ENCODE peak calls at places on chromosomes 3 and 15, in eight cellular contexts. K is IMR-90, Y is HCT116, Z is transverse colon, F is body of pancreas, N is right lobe of liver, L is spleen, G is ovary. P is an unnamed sample.

GRCh38 chr3:161576733-161577510 is 80.3 kb downstream of the OTOL1 start:
- DNase-seq in K (no peak), Y (no peak), Z (no peak), F (no peak), N (no peak), L (no peak), G (no peak), P (no peak)

GRCh38 chr3:151976211-151977050 is 103.0 kb downstream of the SUCNR1 start:
- DNase-seq in K (peak), Y (peak), Z (no peak), F (no peak), N (no peak), L (no peak), G (no peak), P (peak)

GRCh38 chr3:11648735-11649134 is 5.0 kb upstream of the VGLL4 start:
- DNase-seq in K (no peak), Y (no peak), Z (no peak), F (no peak), N (no peak), L (no peak), G (no peak), P (no peak)

GRCh38 chr3:111890051-111890580 is 31.1 kb downstream of the PHLDB2 start:
- DNase-seq in K (no peak), Y (no peak), Z (no peak), F (no peak), N (no peak), L (no peak), G (no peak), P (no peak)

GRCh38 chr3:49012441-49013017 is 5.3 kb downstream of the WDR6 start:
- DNase-seq in K (no peak), Y (no peak), Z (no peak), F (peak), N (no peak), L (no peak), G (peak), P (no peak)

GRCh38 chr3:128726691-128727031 is 678 bp downstream of the RAB7A start:
- DNase-seq in K (peak), Y (no peak), Z (peak), F (peak), N (peak), L (peak), G (peak), P (no peak)

GRCh38 chr3:48411041-48411588 is 18.8 kb downstream of the PLXNB1 start:
- DNase-seq in K (no peak), Y (no peak), Z (no peak), F (peak), N (no peak), L (peak), G (peak), P (no peak)

GRCh38 chr15:85583404-85584390 is 203.3 kb downstream of the AKAP13 start:
- DNase-seq in K (peak), Y (peak), Z (peak), F (no peak), N (no peak), L (no peak), G (no peak), P (no peak)

GRCh38 chr15:63048986-63049665 is 6.6 kb downstream of the TPM1 start:
- DNase-seq in K (peak), Y (no peak), Z (peak), F (peak), N (peak), L (peak), G (peak), P (no peak)

GRCh38 chr15:63047792-63048114 is 5.2 kb downstream of the TPM1 start:
- DNase-seq in K (no peak), Y (no peak), Z (no peak), F (no peak), N (no peak), L (no peak), G (no peak), P (no peak)

GRCh38 chr15:63049747-63050439 is 7.3 kb downstream of the TPM1 start:
- DNase-seq in K (no peak), Y (no peak), Z (no peak), F (no peak), N (no peak), L (no peak), G (no peak), P (no peak)

GRCh38 chr15:63046927-63047760 is 4.6 kb downstream of the TPM1 start:
- DNase-seq in K (no peak), Y (no peak), Z (no peak), F (no peak), N (no peak), L (no peak), G (no peak), P (no peak)

GRCh38 chr15:63048115-63048985 is 5.8 kb downstream of the TPM1 start:
- DNase-seq in K (peak), Y (peak), Z (peak), F (peak), N (peak), L (peak), G (peak), P (peak)
- TF ChIP-seq POLR2A in K (peak), Y (no peak), Z (peak), F (peak), N (peak), L (peak), G (peak), P (peak)

GRCh38 chr15:99106417-99107220 is 1.7 kb downstream of the SYNM start:
- DNase-seq in K (peak), Y (no peak), Z (no peak), F (peak), N (no peak), L (peak), G (peak), P (no peak)

GRCh38 chr15:99103279-99103678 is 1.6 kb upstream of the SYNM start:
- DNase-seq in K (no peak), Y (no peak), Z (no peak), F (no peak), N (no peak), L (peak), G (no peak), P (no peak)

GRCh38 chr15:99105516-99106341 is 849 bp downstream of the SYNM start:
- DNase-seq in K (peak), Y (no peak), Z (peak), F (peak), N (no peak), L (peak), G (peak), P (no peak)

GRCh38 chr15:99102332-99103235 is 2.3 kb upstream of the SYNM start:
- DNase-seq in K (no peak), Y (no peak), Z (no peak), F (no peak), N (no peak), L (peak), G (no peak), P (no peak)

GRCh38 chr15:99104788-99105515 is at the start of gene SYNM:
- DNase-seq in K (peak), Y (peak), Z (peak), F (peak), N (peak), L (peak), G (peak), P (peak)
- TF ChIP-seq POLR2A in K (peak), Y (peak), Z (peak), F (peak), N (peak), L (no peak), G (peak), P (peak)

GRCh38 chr15:42681119-42681518 is 55.8 kb downstream of the CDAN1 start:
- DNase-seq in K (no peak), Y (no peak), Z (no peak), F (no peak), N (no peak), L (no peak), G (no peak), P (no peak)

GRCh38 chr15:42675021-42675420 is 61.9 kb downstream of the CDAN1 start:
- DNase-seq in K (no peak), Y (no peak), Z (no peak), F (no peak), N (no peak), L (no peak), G (no peak), P (no peak)

GRCh38 chr15:42674472-42674871 is 62.5 kb downstream of the CDAN1 start:
- DNase-seq in K (no peak), Y (no peak), Z (no peak), F (no peak), N (no peak), L (no peak), G (no peak), P (no peak)

DNA sequence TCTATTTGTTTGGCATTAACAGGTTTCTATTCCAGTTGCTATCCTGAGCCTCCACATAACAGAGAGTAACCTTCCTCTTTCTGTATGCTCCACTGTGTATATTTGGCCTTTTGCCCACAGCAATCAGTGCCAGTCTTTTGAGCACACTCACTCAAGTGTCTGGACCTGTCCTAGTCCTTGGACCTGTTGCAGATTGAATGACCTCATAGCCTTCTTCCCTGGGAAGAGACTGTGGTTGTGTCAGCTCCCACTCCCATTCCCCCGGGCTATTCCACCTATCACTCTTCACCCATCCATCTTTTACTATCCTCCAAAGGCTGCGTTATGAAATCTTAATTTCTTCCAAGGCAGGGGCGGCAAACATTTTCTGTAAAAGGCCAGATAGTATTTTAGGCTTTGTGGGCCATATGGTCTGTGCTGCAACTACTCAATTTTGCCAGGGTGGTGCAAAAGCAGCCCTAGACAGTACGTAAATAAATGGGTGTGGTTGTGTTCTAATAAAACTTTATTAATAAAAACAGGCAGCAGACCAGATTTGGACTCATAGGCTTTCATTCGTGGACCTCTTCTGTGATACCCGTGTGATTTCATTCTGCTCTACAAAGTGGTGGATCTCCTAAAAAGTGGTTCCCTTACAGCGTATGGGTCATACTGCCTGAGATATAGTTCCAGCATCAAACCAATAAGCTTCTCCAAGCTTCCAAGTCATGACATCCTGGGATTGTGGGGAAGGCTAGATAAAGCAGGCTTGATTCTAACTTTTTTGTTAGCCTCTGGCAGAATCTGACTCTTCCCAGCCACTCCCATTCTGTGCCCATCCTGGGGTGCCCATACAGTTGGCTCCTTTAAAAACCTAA is 57.4 kb downstream of the CDAN1 start:
- DNase-seq in K (no peak), Y (no peak), Z (no peak), F (no peak), N (no peak), L (no peak), G (no peak), P (no peak)
- TF ChIP-seq POLR2A in K (no peak), Y (no peak), Z (no peak), F (no peak), N (no peak), L (no peak), G (no peak), P (no peak)

DNA sequence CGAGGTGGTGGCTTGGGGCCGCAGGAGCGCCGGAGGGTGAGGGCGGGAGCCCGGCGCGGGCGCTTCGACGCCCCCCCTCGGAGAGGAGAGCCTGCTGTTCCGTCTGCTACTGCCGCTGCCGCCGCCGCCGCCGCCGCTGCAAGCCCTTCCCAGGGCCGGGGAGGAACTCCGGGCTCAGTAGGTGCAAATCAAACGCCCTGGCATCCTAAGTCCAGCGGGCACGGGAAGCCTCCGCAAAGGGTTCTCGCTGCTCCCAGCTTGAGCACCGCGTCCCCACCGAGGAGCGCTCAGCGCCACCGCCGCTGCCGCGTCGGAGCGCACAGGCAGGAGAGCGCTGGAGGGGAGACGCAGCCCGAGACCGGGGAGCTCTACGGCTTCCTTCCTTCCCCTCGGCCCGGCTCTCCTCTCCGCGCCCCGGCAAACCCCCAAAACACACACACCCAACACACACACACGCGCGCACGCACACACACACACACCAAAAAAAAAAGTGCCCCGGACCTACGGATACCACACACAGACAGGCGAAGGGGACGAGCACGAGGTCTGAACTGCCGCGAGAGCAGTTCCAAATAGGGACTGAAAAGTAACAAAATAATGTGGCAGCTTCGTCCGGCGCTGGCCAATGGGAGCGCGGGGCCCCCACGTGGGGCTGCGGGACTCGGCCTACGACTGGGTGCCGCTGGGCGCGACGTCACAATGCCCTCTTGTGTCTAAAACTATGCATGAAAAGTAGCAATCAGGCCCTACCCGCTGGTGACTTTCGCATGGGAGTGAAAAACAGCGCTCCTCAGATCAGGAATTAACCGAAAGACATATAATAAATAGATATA is at the start of gene TLE3:
- DNase-seq in K (peak), Y (peak), Z (peak), F (peak), N (peak), L (peak), G (peak), P (peak)
- TF ChIP-seq POLR2A in K (peak), Y (peak), Z (peak), F (peak), N (peak), L (peak), G (peak), P (peak)

GRCh38 chr3:58009749-58010535 is 1.7 kb downstream of the FLNB start:
- DNase-seq in K (no peak), Y (no peak), Z (peak), F (peak), N (peak), L (no peak), G (no peak), P (no peak)
- TF ChIP-seq POLR2A in K (no peak), Y (no peak), Z (peak), F (no peak), N (no peak), L (no peak), G (no peak), P (no peak)

DNA sequence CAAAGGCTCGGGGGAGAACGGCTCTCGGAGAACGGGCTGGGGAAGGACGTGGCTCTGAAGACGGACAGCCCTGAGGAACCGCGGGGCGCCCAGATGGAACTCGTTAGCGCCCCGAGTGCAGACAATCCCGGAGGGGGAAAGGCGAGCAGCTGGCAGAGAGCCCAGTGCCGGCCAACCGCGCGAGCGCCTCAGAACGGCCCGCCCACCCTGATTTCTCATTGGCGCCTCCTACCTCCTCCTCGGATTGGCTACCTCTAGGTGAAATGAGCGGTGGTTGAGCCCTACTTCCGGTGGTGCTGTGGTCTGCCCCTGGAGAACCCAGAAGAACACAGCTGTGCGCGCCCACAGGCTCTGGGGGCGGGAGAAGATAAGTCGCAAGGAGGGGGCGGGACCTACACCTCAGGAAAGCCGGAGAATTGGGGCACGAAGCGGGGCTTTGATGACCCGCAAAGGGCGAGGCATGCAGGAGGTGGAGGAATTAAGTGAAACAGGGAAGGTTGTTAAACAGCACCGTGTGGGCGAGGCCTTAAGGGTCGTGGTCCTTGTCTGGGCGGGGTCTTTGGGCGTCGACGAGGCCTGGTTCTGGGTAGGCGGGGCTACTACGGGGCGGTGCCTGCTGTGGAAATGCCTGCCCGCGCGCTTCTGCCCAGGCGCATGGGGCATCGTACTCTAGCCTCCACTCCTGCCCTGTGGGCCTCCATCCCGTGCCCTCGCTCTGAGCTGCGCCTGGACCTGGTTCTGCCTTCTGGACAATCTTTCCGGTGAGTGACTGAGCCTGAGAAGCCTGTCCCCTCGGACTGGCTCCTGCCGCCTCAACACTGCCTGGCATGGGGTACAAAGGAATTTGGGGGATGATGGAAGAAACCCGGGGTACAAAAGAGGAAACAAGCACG is at the start of gene OGG1:
- DNase-seq in K (peak), Y (peak), Z (peak), F (peak), N (peak), L (peak), G (peak), P (peak)
- TF ChIP-seq POLR2A in K (peak), Y (peak), Z (peak), F (peak), N (peak), L (peak), G (peak), P (peak)

GRCh38 chr15:100713163-100713867 is 110.9 kb downstream of the ASB7 start:
- DNase-seq in K (peak), Y (peak), Z (peak), F (peak), N (no peak), L (peak), G (no peak), P (peak)

GRCh38 chr15:100710744-100711478 is 108.5 kb downstream of the ASB7 start:
- DNase-seq in K (no peak), Y (no peak), Z (no peak), F (peak), N (no peak), L (no peak), G (no peak), P (no peak)

GRCh38 chr15:100711479-100712130 is 109.2 kb downstream of the ASB7 start:
- DNase-seq in K (peak), Y (no peak), Z (no peak), F (no peak), N (no peak), L (peak), G (no peak), P (no peak)

GRCh38 chr15:100714034-100714748 is 111.8 kb downstream of the ASB7 start:
- DNase-seq in K (no peak), Y (no peak), Z (no peak), F (no peak), N (no peak), L (peak), G (no peak), P (no peak)

DNA sequence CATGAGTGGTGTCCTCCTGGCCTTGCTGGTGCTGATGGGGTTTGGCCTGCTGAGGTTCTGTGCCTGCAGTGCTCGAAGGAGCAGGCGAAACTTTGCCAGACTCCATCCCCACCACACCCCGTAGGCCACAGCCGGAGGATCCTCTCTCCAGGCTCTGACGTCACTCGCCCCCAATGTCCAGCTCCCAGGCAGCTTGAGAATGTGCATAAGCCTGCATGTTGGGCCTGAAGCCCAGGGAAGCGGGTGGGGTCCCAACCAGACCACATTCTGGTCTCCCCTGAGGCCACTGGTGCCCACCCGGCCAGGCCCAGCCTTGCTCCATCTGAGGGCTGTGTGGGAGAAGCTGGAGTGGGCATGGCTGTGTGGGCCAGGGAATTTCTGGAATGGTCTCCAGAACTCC is 109.8 kb downstream of the ASB7 start:
- DNase-seq in K (peak), Y (no peak), Z (peak), F (peak), N (no peak), L (peak), G (peak), P (no peak)
- TF ChIP-seq POLR2A in K (no peak), Y (no peak), Z (no peak), F (no peak), N (no peak), L (no peak), G (no peak), P (no peak)

GRCh38 chr3:196739671-196740475 is at the start of gene PAK2:
- DNase-seq in K (peak), Y (peak), Z (peak), F (peak), N (peak), L (peak), G (peak), P (peak)
- TF ChIP-seq POLR2A in K (peak), Y (no peak), Z (peak), F (peak), N (peak), L (peak), G (peak), P (peak)

P was measured in H54.